ENCODE peak calls at places on chromosomes 12 and 14, in seven cellular contexts. One of them, this sample, is unnamed.

GRCh38 chr14:104655128-104655848 is 34.1 kb upstream of the INF2 start:
- DNase-seq in fibroblast of mammary gland: no peak
- DNase-seq in glutamatergic neuron: no peak
- DNase-seq in fibroblast of pulmonary artery: no peak
- DNase-seq in WTC11: no peak
- DNase-seq in tibial artery: no peak
- DNase-seq in heart left ventricle: no peak
- DNase-seq in this sample: no peak

GRCh38 chr12:56719056-56719455 is 6.0 kb downstream of the NACA start:
- DNase-seq in fibroblast of mammary gland: no peak
- DNase-seq in glutamatergic neuron: no peak
- DNase-seq in fibroblast of pulmonary artery: no peak
- DNase-seq in WTC11: no peak
- DNase-seq in tibial artery: peak
- DNase-seq in heart left ventricle: no peak
- DNase-seq in this sample: no peak

GRCh38 chr14:24310387-24310665 is 386 bp downstream of the LTB4R2 start:
- DNase-seq in fibroblast of mammary gland: no peak
- DNase-seq in glutamatergic neuron: no peak
- DNase-seq in fibroblast of pulmonary artery: no peak
- DNase-seq in WTC11: no peak
- DNase-seq in tibial artery: no peak
- DNase-seq in heart left ventricle: no peak
- DNase-seq in this sample: no peak

GRCh38 chr14:63891148-63891964 is 38.6 kb downstream of the SYNE2 start:
- DNase-seq in fibroblast of mammary gland: no peak
- DNase-seq in glutamatergic neuron: no peak
- DNase-seq in fibroblast of pulmonary artery: peak
- DNase-seq in WTC11: no peak
- DNase-seq in tibial artery: no peak
- DNase-seq in heart left ventricle: peak
- DNase-seq in this sample: no peak

GRCh38 chr12:100199347-100200136 is 1.1 kb upstream of the ACTR6 start:
- DNase-seq in fibroblast of mammary gland: no peak
- DNase-seq in glutamatergic neuron: peak
- DNase-seq in fibroblast of pulmonary artery: peak
- DNase-seq in WTC11: peak
- DNase-seq in tibial artery: peak
- DNase-seq in heart left ventricle: peak
- DNase-seq in this sample: peak

GRCh38 chr14:95482967-95483842 is 33.2 kb downstream of the SYNE3 start:
- DNase-seq in fibroblast of mammary gland: peak
- DNase-seq in glutamatergic neuron: no peak
- DNase-seq in fibroblast of pulmonary artery: peak
- DNase-seq in WTC11: no peak
- DNase-seq in tibial artery: peak
- DNase-seq in heart left ventricle: peak
- DNase-seq in this sample: no peak

GRCh38 chr14:54364555-54365415 is 32.0 kb upstream of the CDKN3 start:
- DNase-seq in fibroblast of mammary gland: peak
- DNase-seq in glutamatergic neuron: no peak
- DNase-seq in fibroblast of pulmonary artery: peak
- DNase-seq in WTC11: no peak
- DNase-seq in tibial artery: peak
- DNase-seq in heart left ventricle: peak
- DNase-seq in this sample: no peak

GRCh38 chr14:49962616-49963015 is 69.7 kb downstream of the ARF6 start:
- DNase-seq in fibroblast of mammary gland: peak
- DNase-seq in glutamatergic neuron: no peak
- DNase-seq in fibroblast of pulmonary artery: no peak
- DNase-seq in WTC11: no peak
- DNase-seq in tibial artery: no peak
- DNase-seq in heart left ventricle: no peak
- DNase-seq in this sample: peak

GRCh38 chr12:58905422-58905821 is 14.9 kb downstream of the LRIG3 start:
- DNase-seq in fibroblast of mammary gland: no peak
- DNase-seq in glutamatergic neuron: no peak
- DNase-seq in fibroblast of pulmonary artery: no peak
- DNase-seq in WTC11: no peak
- DNase-seq in tibial artery: no peak
- DNase-seq in heart left ventricle: no peak
- DNase-seq in this sample: no peak

GRCh38 chr14:53180272-53181221 is 27.4 kb upstream of the DDHD1 start:
- DNase-seq in fibroblast of mammary gland: peak
- DNase-seq in glutamatergic neuron: no peak
- DNase-seq in fibroblast of pulmonary artery: peak
- DNase-seq in WTC11: peak
- DNase-seq in tibial artery: no peak
- DNase-seq in heart left ventricle: no peak
- DNase-seq in this sample: peak

GRCh38 chr12:53550595-53550994 is 43.3 kb upstream of the NPFF start:
- DNase-seq in fibroblast of mammary gland: peak
- DNase-seq in glutamatergic neuron: no peak
- DNase-seq in fibroblast of pulmonary artery: peak
- DNase-seq in WTC11: no peak
- DNase-seq in tibial artery: no peak
- DNase-seq in heart left ventricle: no peak
- DNase-seq in this sample: no peak

GRCh38 chr12:40735551-40736230 is 43.5 kb downstream of the CNTN1 start:
- DNase-seq in fibroblast of mammary gland: no peak
- DNase-seq in glutamatergic neuron: peak
- DNase-seq in fibroblast of pulmonary artery: no peak
- DNase-seq in WTC11: no peak
- DNase-seq in tibial artery: no peak
- DNase-seq in heart left ventricle: no peak
- DNase-seq in this sample: no peak

GRCh38 chr14:61609885-61610284 is 85.4 kb upstream of the HIF1A start:
- DNase-seq in fibroblast of mammary gland: no peak
- DNase-seq in glutamatergic neuron: no peak
- DNase-seq in fibroblast of pulmonary artery: peak
- DNase-seq in WTC11: no peak
- DNase-seq in tibial artery: no peak
- DNase-seq in heart left ventricle: no peak
- DNase-seq in this sample: no peak

GRCh38 chr14:23432102-23432925 is 3.1 kb downstream of the MYH7 start:
- DNase-seq in fibroblast of mammary gland: no peak
- DNase-seq in glutamatergic neuron: no peak
- DNase-seq in fibroblast of pulmonary artery: no peak
- DNase-seq in WTC11: no peak
- DNase-seq in tibial artery: peak
- DNase-seq in heart left ventricle: peak
- DNase-seq in this sample: no peak

GRCh38 chr12:112419269-112420133 is 754 bp downstream of the PTPN11 start:
- DNase-seq in fibroblast of mammary gland: peak
- DNase-seq in glutamatergic neuron: no peak
- DNase-seq in fibroblast of pulmonary artery: peak
- DNase-seq in WTC11: peak
- DNase-seq in tibial artery: peak
- DNase-seq in heart left ventricle: peak
- DNase-seq in this sample: no peak

GRCh38 chr12:104637616-104638015 is 180.9 kb downstream of the CHST11 start:
- DNase-seq in fibroblast of mammary gland: no peak
- DNase-seq in glutamatergic neuron: no peak
- DNase-seq in fibroblast of pulmonary artery: no peak
- DNase-seq in WTC11: no peak
- DNase-seq in tibial artery: no peak
- DNase-seq in heart left ventricle: peak
- DNase-seq in this sample: no peak

GRCh38 chr12:108457006-108457733 is 57.9 kb upstream of the FICD start:
- DNase-seq in fibroblast of mammary gland: peak
- DNase-seq in glutamatergic neuron: no peak
- DNase-seq in fibroblast of pulmonary artery: peak
- DNase-seq in WTC11: no peak
- DNase-seq in tibial artery: no peak
- DNase-seq in heart left ventricle: peak
- DNase-seq in this sample: peak

GRCh38 chr12:131511391-131511802 is 199.5 kb upstream of the SFSWAP start:
- DNase-seq in fibroblast of mammary gland: peak
- DNase-seq in glutamatergic neuron: no peak
- DNase-seq in fibroblast of pulmonary artery: peak
- DNase-seq in WTC11: no peak
- DNase-seq in tibial artery: no peak
- DNase-seq in heart left ventricle: no peak
- DNase-seq in this sample: peak

GRCh38 chr14:33851931-33852330 is 98.9 kb downstream of the EGLN3 start:
- DNase-seq in fibroblast of mammary gland: no peak
- DNase-seq in glutamatergic neuron: no peak
- DNase-seq in fibroblast of pulmonary artery: no peak
- DNase-seq in WTC11: no peak
- DNase-seq in tibial artery: no peak
- DNase-seq in heart left ventricle: no peak
- DNase-seq in this sample: no peak

GRCh38 chr14:67636361-67636919 is 16.7 kb downstream of the ARG2 start:
- DNase-seq in fibroblast of mammary gland: no peak
- DNase-seq in glutamatergic neuron: no peak
- DNase-seq in fibroblast of pulmonary artery: no peak
- DNase-seq in WTC11: no peak
- DNase-seq in tibial artery: no peak
- DNase-seq in heart left ventricle: no peak
- DNase-seq in this sample: peak

GRCh38 chr14:105600939-105601359 is 74.6 kb downstream of the TMEM121 start:
- DNase-seq in fibroblast of mammary gland: no peak
- DNase-seq in glutamatergic neuron: no peak
- DNase-seq in fibroblast of pulmonary artery: no peak
- DNase-seq in WTC11: no peak
- DNase-seq in tibial artery: no peak
- DNase-seq in heart left ventricle: no peak
- DNase-seq in this sample: peak

GRCh38 chr12:54680374-54680773 is 32.2 kb upstream of the DCD start:
- DNase-seq in fibroblast of mammary gland: peak
- DNase-seq in glutamatergic neuron: peak
- DNase-seq in fibroblast of pulmonary artery: peak
- DNase-seq in WTC11: peak
- DNase-seq in tibial artery: no peak
- DNase-seq in heart left ventricle: no peak
- DNase-seq in this sample: peak
- TF ChIP-seq CTCF in fibroblast of mammary gland: peak
- TF ChIP-seq CTCF in glutamatergic neuron: peak
- TF ChIP-seq CTCF in fibroblast of pulmonary artery: peak
- TF ChIP-seq CTCF in WTC11: peak
- TF ChIP-seq CTCF in tibial artery: no peak
- TF ChIP-seq CTCF in heart left ventricle: no peak
- TF ChIP-seq CTCF in this sample: peak

GRCh38 chr14:100450736-100451135 is 127.6 kb downstream of the SLC25A47 start:
- DNase-seq in fibroblast of mammary gland: no peak
- DNase-seq in glutamatergic neuron: no peak
- DNase-seq in fibroblast of pulmonary artery: no peak
- DNase-seq in WTC11: no peak
- DNase-seq in tibial artery: no peak
- DNase-seq in heart left ventricle: no peak
- DNase-seq in this sample: no peak

GRCh38 chr14:100451264-100451663 is 128.1 kb downstream of the SLC25A47 start:
- DNase-seq in fibroblast of mammary gland: no peak
- DNase-seq in glutamatergic neuron: no peak
- DNase-seq in fibroblast of pulmonary artery: no peak
- DNase-seq in WTC11: no peak
- DNase-seq in tibial artery: no peak
- DNase-seq in heart left ventricle: no peak
- DNase-seq in this sample: no peak

GRCh38 chr14:100454437-100454836 is 131.3 kb downstream of the SLC25A47 start:
- DNase-seq in fibroblast of mammary gland: no peak
- DNase-seq in glutamatergic neuron: no peak
- DNase-seq in fibroblast of pulmonary artery: no peak
- DNase-seq in WTC11: no peak
- DNase-seq in tibial artery: no peak
- DNase-seq in heart left ventricle: no peak
- DNase-seq in this sample: no peak

GRCh38 chr14:100450049-100450448 is 126.9 kb downstream of the SLC25A47 start:
- DNase-seq in fibroblast of mammary gland: no peak
- DNase-seq in glutamatergic neuron: no peak
- DNase-seq in fibroblast of pulmonary artery: no peak
- DNase-seq in WTC11: no peak
- DNase-seq in tibial artery: no peak
- DNase-seq in heart left ventricle: no peak
- DNase-seq in this sample: no peak

GRCh38 chr14:100453930-100454329 is 130.8 kb downstream of the SLC25A47 start:
- DNase-seq in fibroblast of mammary gland: no peak
- DNase-seq in glutamatergic neuron: no peak
- DNase-seq in fibroblast of pulmonary artery: no peak
- DNase-seq in WTC11: no peak
- DNase-seq in tibial artery: no peak
- DNase-seq in heart left ventricle: no peak
- DNase-seq in this sample: no peak
- TF ChIP-seq CTCF in fibroblast of mammary gland: no peak
- TF ChIP-seq CTCF in glutamatergic neuron: no peak
- TF ChIP-seq CTCF in fibroblast of pulmonary artery: no peak
- TF ChIP-seq CTCF in WTC11: no peak
- TF ChIP-seq CTCF in tibial artery: no peak
- TF ChIP-seq CTCF in heart left ventricle: no peak
- TF ChIP-seq CTCF in this sample: no peak

DNA sequence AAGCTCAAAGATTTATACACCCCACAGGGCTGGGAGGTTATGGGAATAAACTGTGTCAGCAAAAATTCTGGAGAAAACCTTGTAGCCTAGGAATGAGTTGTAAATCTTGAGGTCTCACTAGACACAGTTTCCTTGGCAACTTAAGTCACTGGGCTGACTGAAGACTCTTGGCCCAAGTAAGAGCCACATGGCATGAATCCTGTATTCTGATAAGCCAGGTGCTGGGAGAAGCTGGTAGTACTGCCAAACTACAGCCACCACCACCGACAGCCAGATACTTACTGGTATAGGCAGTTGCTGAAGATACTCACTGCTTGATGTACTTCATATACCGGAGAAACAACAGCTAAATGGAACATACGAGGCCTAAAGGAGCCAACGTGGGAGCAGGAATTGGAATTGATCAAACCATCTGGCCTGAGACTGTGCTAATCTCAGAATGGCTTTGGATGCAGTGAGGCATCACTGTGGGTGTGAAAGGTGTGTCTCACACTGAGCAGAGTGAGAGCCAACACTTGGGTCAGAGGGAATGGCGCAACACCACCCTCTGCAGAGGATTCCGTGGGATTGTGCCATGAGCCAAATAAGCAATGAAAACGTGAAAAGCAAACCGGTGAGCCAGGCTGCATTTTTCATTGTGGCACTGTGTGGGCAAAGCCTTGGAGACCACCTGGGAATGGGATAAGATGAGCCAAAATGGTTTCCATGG is 102.9 kb upstream of the TMCC3 start:
- DNase-seq in fibroblast of mammary gland: peak
- DNase-seq in glutamatergic neuron: no peak
- DNase-seq in fibroblast of pulmonary artery: peak
- DNase-seq in WTC11: peak
- DNase-seq in tibial artery: no peak
- DNase-seq in heart left ventricle: no peak
- DNase-seq in this sample: no peak
- TF ChIP-seq CTCF in fibroblast of mammary gland: no peak
- TF ChIP-seq CTCF in glutamatergic neuron: no peak
- TF ChIP-seq CTCF in fibroblast of pulmonary artery: no peak
- TF ChIP-seq CTCF in WTC11: no peak
- TF ChIP-seq CTCF in tibial artery: no peak
- TF ChIP-seq CTCF in heart left ventricle: no peak
- TF ChIP-seq CTCF in this sample: no peak

DNA sequence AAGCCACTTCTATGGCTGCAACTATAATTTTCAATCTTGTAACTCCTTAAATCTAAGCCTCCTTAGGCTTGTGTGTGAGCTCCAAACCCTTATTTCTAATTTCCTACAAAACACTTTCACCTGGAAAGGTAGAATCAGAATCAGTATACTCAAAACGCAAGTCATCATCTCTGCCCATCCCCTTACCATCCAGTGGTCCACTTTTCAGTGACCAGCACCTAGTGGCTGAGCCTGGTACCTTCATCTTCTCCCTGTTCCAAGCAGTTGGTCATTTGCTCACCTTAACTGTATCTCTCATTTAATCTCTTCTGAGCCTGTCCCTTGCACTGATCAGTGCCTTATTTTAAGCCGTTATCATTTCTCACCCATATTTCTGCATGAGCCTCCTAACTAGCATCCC is 107.9 kb downstream of the PPM1H start:
- DNase-seq in fibroblast of mammary gland: no peak
- DNase-seq in glutamatergic neuron: no peak
- DNase-seq in fibroblast of pulmonary artery: no peak
- DNase-seq in WTC11: no peak
- DNase-seq in tibial artery: no peak
- DNase-seq in heart left ventricle: no peak
- DNase-seq in this sample: no peak
- TF ChIP-seq CTCF in fibroblast of mammary gland: peak
- TF ChIP-seq CTCF in glutamatergic neuron: no peak
- TF ChIP-seq CTCF in fibroblast of pulmonary artery: no peak
- TF ChIP-seq CTCF in WTC11: no peak
- TF ChIP-seq CTCF in tibial artery: no peak
- TF ChIP-seq CTCF in heart left ventricle: no peak
- TF ChIP-seq CTCF in this sample: no peak

This sample was measured in GM10248.